ENCODE peak calls at places on chromosomes 13 and 19, in nine cellular contexts. One of them, this sample, is unnamed.

GRCh38 chr19:5585461-5586299 is 17.9 kb upstream of the TINCR start:
- DNase-seq in thoracic aorta: no peak
- DNase-seq in brain microvascular endothelial cell: peak
- DNase-seq in epithelial cell of esophagus: peak
- DNase-seq in stomach: no peak
- DNase-seq in fibroblast of the aortic adventitia: no peak
- DNase-seq in AG04450: no peak
- DNase-seq in A549: no peak
- DNase-seq in left ventricle myocardium inferior: no peak
- DNase-seq in this sample: no peak

GRCh38 chr19:33134571-33135041 is 2.7 kb downstream of the WDR88 start:
- DNase-seq in thoracic aorta: no peak
- DNase-seq in brain microvascular endothelial cell: no peak
- DNase-seq in epithelial cell of esophagus: no peak
- DNase-seq in stomach: no peak
- DNase-seq in fibroblast of the aortic adventitia: no peak
- DNase-seq in AG04450: no peak
- DNase-seq in A549: no peak
- DNase-seq in left ventricle myocardium inferior: no peak
- DNase-seq in this sample: no peak

GRCh38 chr13:97306646-97307045 is 84.5 kb downstream of the MBNL2 start:
- DNase-seq in thoracic aorta: no peak
- DNase-seq in brain microvascular endothelial cell: peak
- DNase-seq in epithelial cell of esophagus: no peak
- DNase-seq in stomach: no peak
- DNase-seq in fibroblast of the aortic adventitia: peak
- DNase-seq in AG04450: no peak
- DNase-seq in A549: peak
- DNase-seq in left ventricle myocardium inferior: no peak
- DNase-seq in this sample: no peak

GRCh38 chr13:20414475-20415287 is 111.0 kb downstream of the CRYL1 start:
- DNase-seq in thoracic aorta: no peak
- DNase-seq in brain microvascular endothelial cell: no peak
- DNase-seq in epithelial cell of esophagus: peak
- DNase-seq in stomach: no peak
- DNase-seq in fibroblast of the aortic adventitia: no peak
- DNase-seq in AG04450: no peak
- DNase-seq in A549: no peak
- DNase-seq in left ventricle myocardium inferior: no peak
- DNase-seq in this sample: peak

GRCh38 chr19:43594710-43595604 is 977 bp downstream of the IRGQ start:
- DNase-seq in thoracic aorta: no peak
- DNase-seq in brain microvascular endothelial cell: peak
- DNase-seq in epithelial cell of esophagus: peak
- DNase-seq in stomach: peak
- DNase-seq in fibroblast of the aortic adventitia: peak
- DNase-seq in AG04450: no peak
- DNase-seq in A549: peak
- DNase-seq in left ventricle myocardium inferior: no peak
- DNase-seq in this sample: no peak

GRCh38 chr13:62512194-62513141 is 1096.8 kb upstream of the PCDH20 start:
- DNase-seq in thoracic aorta: no peak
- DNase-seq in brain microvascular endothelial cell: peak
- DNase-seq in epithelial cell of esophagus: peak
- DNase-seq in stomach: peak
- DNase-seq in fibroblast of the aortic adventitia: no peak
- DNase-seq in AG04450: peak
- DNase-seq in A549: peak
- DNase-seq in left ventricle myocardium inferior: no peak
- DNase-seq in this sample: no peak

GRCh38 chr13:35923347-35923746 is 207.8 kb downstream of the DCLK1 start:
- DNase-seq in thoracic aorta: no peak
- DNase-seq in brain microvascular endothelial cell: peak
- DNase-seq in epithelial cell of esophagus: peak
- DNase-seq in stomach: no peak
- DNase-seq in fibroblast of the aortic adventitia: peak
- DNase-seq in AG04450: no peak
- DNase-seq in A549: peak
- DNase-seq in left ventricle myocardium inferior: peak
- DNase-seq in this sample: no peak

GRCh38 chr19:33902802-33903488 is 106.3 kb downstream of the KCTD15 start:
- DNase-seq in thoracic aorta: no peak
- DNase-seq in brain microvascular endothelial cell: no peak
- DNase-seq in epithelial cell of esophagus: peak
- DNase-seq in stomach: no peak
- DNase-seq in fibroblast of the aortic adventitia: no peak
- DNase-seq in AG04450: no peak
- DNase-seq in A549: peak
- DNase-seq in left ventricle myocardium inferior: no peak
- DNase-seq in this sample: no peak

GRCh38 chr19:49301165-49301865 is 23.7 kb downstream of the SLC6A16 start:
- DNase-seq in thoracic aorta: peak
- DNase-seq in brain microvascular endothelial cell: peak
- DNase-seq in epithelial cell of esophagus: peak
- DNase-seq in stomach: peak
- DNase-seq in fibroblast of the aortic adventitia: peak
- DNase-seq in AG04450: no peak
- DNase-seq in A549: peak
- DNase-seq in left ventricle myocardium inferior: peak
- DNase-seq in this sample: peak

GRCh38 chr19:409515-410242 is 732 bp upstream of the C2CD4C start:
- DNase-seq in thoracic aorta: no peak
- DNase-seq in brain microvascular endothelial cell: no peak
- DNase-seq in epithelial cell of esophagus: no peak
- DNase-seq in stomach: no peak
- DNase-seq in fibroblast of the aortic adventitia: no peak
- DNase-seq in AG04450: no peak
- DNase-seq in A549: no peak
- DNase-seq in left ventricle myocardium inferior: no peak
- DNase-seq in this sample: no peak

GRCh38 chr19:34639491-34640085 is 37.4 kb downstream of the SCGB2B2 start:
- DNase-seq in thoracic aorta: no peak
- DNase-seq in brain microvascular endothelial cell: peak
- DNase-seq in epithelial cell of esophagus: peak
- DNase-seq in stomach: peak
- DNase-seq in fibroblast of the aortic adventitia: peak
- DNase-seq in AG04450: peak
- DNase-seq in A549: peak
- DNase-seq in left ventricle myocardium inferior: no peak
- DNase-seq in this sample: no peak

GRCh38 chr19:52941941-52942370 is 18.7 kb upstream of the ZNF888 start:
- DNase-seq in thoracic aorta: no peak
- DNase-seq in brain microvascular endothelial cell: peak
- DNase-seq in epithelial cell of esophagus: peak
- DNase-seq in stomach: peak
- DNase-seq in fibroblast of the aortic adventitia: peak
- DNase-seq in AG04450: no peak
- DNase-seq in A549: no peak
- DNase-seq in left ventricle myocardium inferior: peak
- DNase-seq in this sample: no peak

GRCh38 chr13:47555235-47555634 is 445.8 kb downstream of the SUCLA2 start:
- DNase-seq in thoracic aorta: no peak
- DNase-seq in brain microvascular endothelial cell: peak
- DNase-seq in epithelial cell of esophagus: peak
- DNase-seq in stomach: no peak
- DNase-seq in fibroblast of the aortic adventitia: no peak
- DNase-seq in AG04450: no peak
- DNase-seq in A549: no peak
- DNase-seq in left ventricle myocardium inferior: no peak
- DNase-seq in this sample: no peak

DNA sequence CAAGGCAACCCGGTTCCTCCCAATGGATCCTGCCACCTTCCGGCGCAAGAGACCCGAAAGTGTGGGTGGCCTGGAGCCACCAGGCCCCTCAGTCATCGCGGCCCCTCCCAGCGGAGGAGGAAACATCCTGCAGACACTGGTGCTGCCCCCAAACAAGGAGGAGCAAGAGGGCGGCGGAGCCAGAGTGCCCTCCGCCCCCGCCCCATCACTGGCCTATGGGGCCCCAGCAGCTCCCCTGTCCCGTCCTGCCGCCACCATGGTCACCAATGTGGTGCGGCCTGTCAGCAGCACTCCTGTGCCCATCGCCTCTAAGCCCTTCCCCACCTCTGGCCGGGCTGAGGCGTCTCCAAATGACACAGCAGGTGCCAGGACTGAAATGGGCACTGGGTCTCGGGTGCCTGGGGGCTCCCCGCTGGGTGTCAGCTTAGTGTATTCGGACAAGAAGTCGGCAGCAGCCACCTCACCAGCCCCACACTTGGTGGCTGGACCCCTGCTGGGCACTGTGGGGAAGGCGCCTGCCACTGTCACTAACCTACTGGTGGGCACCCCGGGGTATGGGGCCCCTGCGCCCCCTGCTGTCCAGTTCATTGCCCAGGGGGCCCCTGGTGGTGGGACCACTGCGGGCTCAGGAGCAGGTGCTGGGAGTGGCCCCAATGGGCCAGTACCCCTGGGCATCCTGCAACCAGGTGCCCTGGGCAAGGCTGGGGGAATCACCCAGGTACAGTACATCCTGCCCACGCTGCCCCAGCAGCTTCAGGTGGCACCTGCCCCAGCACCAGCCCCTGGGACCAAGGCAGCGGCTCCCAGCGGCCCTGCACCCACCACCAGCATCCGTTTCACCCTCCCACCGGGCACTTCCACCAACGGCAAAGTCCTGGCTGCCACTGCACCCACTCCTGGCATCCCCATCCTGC is 11.2 kb upstream of the PRR19 start:
- DNase-seq in thoracic aorta: no peak
- DNase-seq in brain microvascular endothelial cell: no peak
- DNase-seq in epithelial cell of esophagus: no peak
- DNase-seq in stomach: no peak
- DNase-seq in fibroblast of the aortic adventitia: no peak
- DNase-seq in AG04450: no peak
- DNase-seq in A549: peak
- DNase-seq in left ventricle myocardium inferior: no peak
- DNase-seq in this sample: no peak
- TF ChIP-seq CTCF in thoracic aorta: peak
- TF ChIP-seq CTCF in brain microvascular endothelial cell: peak
- TF ChIP-seq CTCF in epithelial cell of esophagus: peak
- TF ChIP-seq CTCF in stomach: peak
- TF ChIP-seq CTCF in fibroblast of the aortic adventitia: peak
- TF ChIP-seq CTCF in AG04450: peak
- TF ChIP-seq CTCF in A549: peak
- TF ChIP-seq CTCF in left ventricle myocardium inferior: peak
- TF ChIP-seq CTCF in this sample: no peak

GRCh38 chr19:30785728-30786127 is 413.5 kb downstream of the ZNF536 start:
- DNase-seq in thoracic aorta: no peak
- DNase-seq in brain microvascular endothelial cell: no peak
- DNase-seq in epithelial cell of esophagus: no peak
- DNase-seq in stomach: no peak
- DNase-seq in fibroblast of the aortic adventitia: peak
- DNase-seq in AG04450: no peak
- DNase-seq in A549: no peak
- DNase-seq in left ventricle myocardium inferior: no peak
- DNase-seq in this sample: no peak

GRCh38 chr19:30783936-30784335 is 411.8 kb downstream of the ZNF536 start:
- DNase-seq in thoracic aorta: no peak
- DNase-seq in brain microvascular endothelial cell: no peak
- DNase-seq in epithelial cell of esophagus: no peak
- DNase-seq in stomach: no peak
- DNase-seq in fibroblast of the aortic adventitia: no peak
- DNase-seq in AG04450: no peak
- DNase-seq in A549: no peak
- DNase-seq in left ventricle myocardium inferior: no peak
- DNase-seq in this sample: no peak

GRCh38 chr19:30788105-30788765 is 416.1 kb downstream of the ZNF536 start:
- DNase-seq in thoracic aorta: no peak
- DNase-seq in brain microvascular endothelial cell: no peak
- DNase-seq in epithelial cell of esophagus: no peak
- DNase-seq in stomach: no peak
- DNase-seq in fibroblast of the aortic adventitia: no peak
- DNase-seq in AG04450: no peak
- DNase-seq in A549: no peak
- DNase-seq in left ventricle myocardium inferior: no peak
- DNase-seq in this sample: no peak

GRCh38 chr19:30783212-30783611 is 411.0 kb downstream of the ZNF536 start:
- DNase-seq in thoracic aorta: no peak
- DNase-seq in brain microvascular endothelial cell: no peak
- DNase-seq in epithelial cell of esophagus: no peak
- DNase-seq in stomach: no peak
- DNase-seq in fibroblast of the aortic adventitia: no peak
- DNase-seq in AG04450: no peak
- DNase-seq in A549: no peak
- DNase-seq in left ventricle myocardium inferior: no peak
- DNase-seq in this sample: no peak

DNA sequence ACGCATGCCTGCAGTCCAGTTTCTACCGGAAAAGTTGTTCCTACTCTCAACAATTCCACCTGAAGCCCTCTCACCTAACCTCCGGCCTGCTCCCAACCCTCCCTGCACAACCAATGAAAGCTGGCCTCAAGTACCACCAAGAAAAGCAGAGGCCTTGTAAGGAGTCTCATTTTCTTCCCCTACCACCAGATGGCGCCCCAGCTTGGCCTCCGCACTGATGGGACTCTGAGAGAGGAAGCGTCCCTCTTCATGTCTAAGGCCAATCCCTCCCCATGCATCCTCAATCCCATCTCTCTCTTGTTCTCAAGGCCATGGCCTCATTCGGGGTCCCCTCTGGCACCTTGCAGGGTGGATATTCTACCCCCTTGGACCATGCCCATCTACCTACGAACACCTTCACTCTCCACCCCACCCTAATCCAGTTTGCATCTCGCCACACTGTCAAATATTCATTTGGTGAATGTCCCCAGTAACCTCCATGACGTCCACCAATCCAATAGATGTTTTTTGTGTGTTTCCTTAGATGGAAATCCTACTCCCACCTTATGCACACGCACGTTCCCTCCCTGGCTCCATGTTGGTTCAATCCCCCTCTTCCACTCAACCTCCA is 412.8 kb downstream of the ZNF536 start:
- DNase-seq in thoracic aorta: no peak
- DNase-seq in brain microvascular endothelial cell: peak
- DNase-seq in epithelial cell of esophagus: peak
- DNase-seq in stomach: peak
- DNase-seq in fibroblast of the aortic adventitia: peak
- DNase-seq in AG04450: no peak
- DNase-seq in A549: peak
- DNase-seq in left ventricle myocardium inferior: peak
- DNase-seq in this sample: no peak
- TF ChIP-seq CTCF in thoracic aorta: peak
- TF ChIP-seq CTCF in brain microvascular endothelial cell: peak
- TF ChIP-seq CTCF in epithelial cell of esophagus: peak
- TF ChIP-seq CTCF in stomach: peak
- TF ChIP-seq CTCF in fibroblast of the aortic adventitia: peak
- TF ChIP-seq CTCF in AG04450: peak
- TF ChIP-seq CTCF in A549: peak
- TF ChIP-seq CTCF in left ventricle myocardium inferior: peak
- TF ChIP-seq CTCF in this sample: no peak

GRCh38 chr19:17716309-17716929 is 2.9 kb upstream of the MAP1S start:
- DNase-seq in thoracic aorta: no peak
- DNase-seq in brain microvascular endothelial cell: no peak
- DNase-seq in epithelial cell of esophagus: no peak
- DNase-seq in stomach: no peak
- DNase-seq in fibroblast of the aortic adventitia: no peak
- DNase-seq in AG04450: no peak
- DNase-seq in A549: no peak
- DNase-seq in left ventricle myocardium inferior: no peak
- DNase-seq in this sample: no peak
- TF ChIP-seq CTCF in thoracic aorta: peak
- TF ChIP-seq CTCF in brain microvascular endothelial cell: peak
- TF ChIP-seq CTCF in epithelial cell of esophagus: no peak
- TF ChIP-seq CTCF in stomach: peak
- TF ChIP-seq CTCF in fibroblast of the aortic adventitia: peak
- TF ChIP-seq CTCF in AG04450: peak
- TF ChIP-seq CTCF in A549: no peak
- TF ChIP-seq CTCF in left ventricle myocardium inferior: no peak
- TF ChIP-seq CTCF in this sample: no peak

GRCh38 chr13:64154514-64154913 is 2738.9 kb upstream of the PCDH20 start:
- DNase-seq in thoracic aorta: no peak
- DNase-seq in brain microvascular endothelial cell: no peak
- DNase-seq in epithelial cell of esophagus: peak
- DNase-seq in stomach: no peak
- DNase-seq in fibroblast of the aortic adventitia: peak
- DNase-seq in AG04450: no peak
- DNase-seq in A549: peak
- DNase-seq in left ventricle myocardium inferior: no peak
- DNase-seq in this sample: no peak
- TF ChIP-seq CTCF in thoracic aorta: no peak
- TF ChIP-seq CTCF in brain microvascular endothelial cell: no peak
- TF ChIP-seq CTCF in epithelial cell of esophagus: no peak
- TF ChIP-seq CTCF in stomach: no peak
- TF ChIP-seq CTCF in fibroblast of the aortic adventitia: peak
- TF ChIP-seq CTCF in AG04450: peak
- TF ChIP-seq CTCF in A549: no peak
- TF ChIP-seq CTCF in left ventricle myocardium inferior: no peak
- TF ChIP-seq CTCF in this sample: no peak

This sample was measured in omental fat pad.